ENCODE peak calls at places on chromosomes 5 and 9, in five cellular contexts. One of them, this sample, is unnamed.

GRCh38 chr9:71812385-71812784 is 44.1 kb upstream of the CEMIP2 start:
- DNase-seq in foreskin fibroblast: peak
- DNase-seq in fibroblast of mammary gland: peak
- DNase-seq in body of pancreas: no peak
- DNase-seq in GM12865: no peak
- DNase-seq in this sample: no peak

GRCh38 chr5:179008667-179009066 is 13.5 kb upstream of the GRM6 start:
- DNase-seq in fibroblast of mammary gland: no peak
- DNase-seq in GM12865: no peak
- DNase-seq in body of pancreas: no peak
- DNase-seq in foreskin fibroblast: peak
- DNase-seq in this sample: no peak

GRCh38 chr9:127854169-127854833 is at the start of gene ENG:
- DNase-seq in body of pancreas: peak
- DNase-seq in GM12865: no peak
- DNase-seq in fibroblast of mammary gland: peak
- DNase-seq in foreskin fibroblast: peak
- DNase-seq in this sample: no peak

GRCh38 chr5:40406426-40407211 is 273.1 kb upstream of the PTGER4 start:
- DNase-seq in GM12865: peak
- DNase-seq in foreskin fibroblast: peak
- DNase-seq in body of pancreas: no peak
- DNase-seq in fibroblast of mammary gland: no peak
- DNase-seq in this sample: no peak

GRCh38 chr5:133322743-133323142 is 270.9 kb downstream of the HSPA4 start:
- DNase-seq in fibroblast of mammary gland: no peak
- DNase-seq in foreskin fibroblast: peak
- DNase-seq in GM12865: no peak
- DNase-seq in body of pancreas: no peak
- DNase-seq in this sample: no peak

GRCh38 chr5:32690153-32690552 is 21.0 kb upstream of the NPR3 start:
- DNase-seq in foreskin fibroblast: peak
- DNase-seq in fibroblast of mammary gland: peak
- DNase-seq in body of pancreas: no peak
- DNase-seq in GM12865: no peak
- DNase-seq in this sample: no peak

GRCh38 chr5:190366-191035 is 794 bp upstream of the LRRC14B start:
- DNase-seq in fibroblast of mammary gland: no peak
- DNase-seq in GM12865: peak
- DNase-seq in body of pancreas: no peak
- DNase-seq in foreskin fibroblast: no peak
- DNase-seq in this sample: no peak

GRCh38 chr9:132780230-132781007 is 97.7 kb downstream of the AK8 start:
- DNase-seq in foreskin fibroblast: no peak
- DNase-seq in GM12865: peak
- DNase-seq in body of pancreas: no peak
- DNase-seq in fibroblast of mammary gland: no peak
- DNase-seq in this sample: peak

GRCh38 chr5:39284552-39284951 is 65.2 kb upstream of the FYB1 start:
- DNase-seq in foreskin fibroblast: no peak
- DNase-seq in GM12865: no peak
- DNase-seq in fibroblast of mammary gland: no peak
- DNase-seq in body of pancreas: no peak
- DNase-seq in this sample: no peak

GRCh38 chr9:22005700-22006605 is 3.2 kb downstream of the CDKN2B start:
- DNase-seq in fibroblast of mammary gland: no peak
- DNase-seq in foreskin fibroblast: peak
- DNase-seq in GM12865: no peak
- DNase-seq in body of pancreas: no peak
- DNase-seq in this sample: peak

GRCh38 chr5:68225188-68225910 is 9.8 kb downstream of the PIK3R1 start:
- DNase-seq in foreskin fibroblast: peak
- DNase-seq in GM12865: no peak
- DNase-seq in body of pancreas: peak
- DNase-seq in fibroblast of mammary gland: peak
- DNase-seq in this sample: no peak

GRCh38 chr5:141051526-141051876 is 327 bp downstream of the PCDHB1 start:
- DNase-seq in fibroblast of mammary gland: no peak
- DNase-seq in body of pancreas: peak
- DNase-seq in foreskin fibroblast: no peak
- DNase-seq in GM12865: no peak
- DNase-seq in this sample: no peak

GRCh38 chr9:113179839-113180238 is 29.0 kb downstream of the SLC31A2 start:
- DNase-seq in GM12865: peak
- DNase-seq in foreskin fibroblast: no peak
- DNase-seq in fibroblast of mammary gland: no peak
- DNase-seq in body of pancreas: no peak
- DNase-seq in this sample: no peak

GRCh38 chr5:83718195-83718825 is 2.3 kb downstream of the HAPLN1 start:
- DNase-seq in body of pancreas: peak
- DNase-seq in GM12865: peak
- DNase-seq in fibroblast of mammary gland: peak
- DNase-seq in foreskin fibroblast: peak
- DNase-seq in this sample: no peak

GRCh38 chr9:137516144-137516917 is 33.9 kb downstream of the PNPLA7 start:
- DNase-seq in body of pancreas: no peak
- DNase-seq in GM12865: no peak
- DNase-seq in fibroblast of mammary gland: no peak
- DNase-seq in foreskin fibroblast: no peak
- DNase-seq in this sample: no peak

GRCh38 chr9:127208416-127208815 is 56.2 kb upstream of the GARNL3 start:
- DNase-seq in fibroblast of mammary gland: no peak
- DNase-seq in GM12865: no peak
- DNase-seq in body of pancreas: no peak
- DNase-seq in foreskin fibroblast: no peak
- DNase-seq in this sample: no peak

GRCh38 chr9:88697764-88698436 is 162.9 kb downstream of the NXNL2 start:
- DNase-seq in foreskin fibroblast: peak
- DNase-seq in body of pancreas: no peak
- DNase-seq in GM12865: no peak
- DNase-seq in fibroblast of mammary gland: no peak
- DNase-seq in this sample: no peak

GRCh38 chr9:89477395-89477794 is 20.5 kb downstream of the SEMA4D start:
- DNase-seq in body of pancreas: no peak
- DNase-seq in fibroblast of mammary gland: no peak
- DNase-seq in foreskin fibroblast: no peak
- DNase-seq in GM12865: no peak
- DNase-seq in this sample: no peak

GRCh38 chr9:131892162-131892707 is 152.4 kb upstream of the RAPGEF1 start:
- DNase-seq in GM12865: no peak
- DNase-seq in fibroblast of mammary gland: peak
- DNase-seq in body of pancreas: no peak
- DNase-seq in foreskin fibroblast: no peak
- DNase-seq in this sample: no peak

GRCh38 chr5:169641253-169641652 is 4.2 kb downstream of the DOCK2 start:
- DNase-seq in foreskin fibroblast: peak
- DNase-seq in fibroblast of mammary gland: peak
- DNase-seq in GM12865: no peak
- DNase-seq in body of pancreas: no peak
- DNase-seq in this sample: no peak

GRCh38 chr5:150497274-150497988 is 10.5 kb upstream of the NDST1 start:
- DNase-seq in GM12865: no peak
- DNase-seq in foreskin fibroblast: peak
- DNase-seq in body of pancreas: peak
- DNase-seq in fibroblast of mammary gland: peak
- DNase-seq in this sample: no peak

GRCh38 chr5:29161897-29162296 is 2031.6 kb upstream of the CDH6 start:
- DNase-seq in fibroblast of mammary gland: no peak
- DNase-seq in foreskin fibroblast: no peak
- DNase-seq in GM12865: no peak
- DNase-seq in body of pancreas: no peak
- DNase-seq in this sample: no peak

GRCh38 chr9:70673844-70674243 is 259.4 kb upstream of the KLF9 start:
- DNase-seq in GM12865: no peak
- DNase-seq in body of pancreas: no peak
- DNase-seq in foreskin fibroblast: no peak
- DNase-seq in fibroblast of mammary gland: no peak
- DNase-seq in this sample: no peak

GRCh38 chr5:69335341-69335975 is 2.9 kb upstream of the CCDC125 start:
- DNase-seq in fibroblast of mammary gland: no peak
- DNase-seq in GM12865: no peak
- DNase-seq in foreskin fibroblast: peak
- DNase-seq in body of pancreas: no peak
- DNase-seq in this sample: no peak

GRCh38 chr9:110125763-110126351 is 82.1 kb downstream of the C9orf152 start:
- DNase-seq in fibroblast of mammary gland: peak
- DNase-seq in body of pancreas: no peak
- DNase-seq in foreskin fibroblast: no peak
- DNase-seq in GM12865: no peak
- DNase-seq in this sample: no peak

GRCh38 chr9:96376926-96377874 is 6.3 kb downstream of the SLC35D2 start:
- DNase-seq in GM12865: no peak
- DNase-seq in fibroblast of mammary gland: peak
- DNase-seq in foreskin fibroblast: peak
- DNase-seq in body of pancreas: no peak
- DNase-seq in this sample: no peak

GRCh38 chr5:141637266-141637692 is 482 bp downstream of the RELL2 start:
- DNase-seq in foreskin fibroblast: no peak
- DNase-seq in body of pancreas: peak
- DNase-seq in GM12865: peak
- DNase-seq in fibroblast of mammary gland: no peak
- DNase-seq in this sample: peak

GRCh38 chr9:135247174-135247930 is 159.9 kb downstream of the OLFM1 start:
- DNase-seq in foreskin fibroblast: no peak
- DNase-seq in fibroblast of mammary gland: no peak
- DNase-seq in GM12865: no peak
- DNase-seq in body of pancreas: peak
- DNase-seq in this sample: no peak

GRCh38 chr9:116204252-116204882 is 50.8 kb downstream of the PAPPA start:
- DNase-seq in GM12865: no peak
- DNase-seq in body of pancreas: no peak
- DNase-seq in fibroblast of mammary gland: no peak
- DNase-seq in foreskin fibroblast: no peak
- DNase-seq in this sample: no peak

GRCh38 chr9:10045598-10045997 is 567.2 kb downstream of the PTPRD start:
- DNase-seq in foreskin fibroblast: no peak
- DNase-seq in GM12865: no peak
- DNase-seq in fibroblast of mammary gland: peak
- DNase-seq in body of pancreas: no peak
- DNase-seq in this sample: no peak

GRCh38 chr9:10052181-10052580 is 560.6 kb downstream of the PTPRD start:
- DNase-seq in foreskin fibroblast: no peak
- DNase-seq in GM12865: no peak
- DNase-seq in body of pancreas: no peak
- DNase-seq in fibroblast of mammary gland: no peak
- DNase-seq in this sample: no peak

GRCh38 chr9:10048994-10049393 is 563.8 kb downstream of the PTPRD start:
- DNase-seq in fibroblast of mammary gland: no peak
- DNase-seq in body of pancreas: no peak
- DNase-seq in foreskin fibroblast: no peak
- DNase-seq in GM12865: no peak
- DNase-seq in this sample: no peak

GRCh38 chr9:10052916-10053315 is 559.9 kb downstream of the PTPRD start:
- DNase-seq in foreskin fibroblast: no peak
- DNase-seq in GM12865: no peak
- DNase-seq in body of pancreas: no peak
- DNase-seq in fibroblast of mammary gland: no peak
- DNase-seq in this sample: no peak

DNA sequence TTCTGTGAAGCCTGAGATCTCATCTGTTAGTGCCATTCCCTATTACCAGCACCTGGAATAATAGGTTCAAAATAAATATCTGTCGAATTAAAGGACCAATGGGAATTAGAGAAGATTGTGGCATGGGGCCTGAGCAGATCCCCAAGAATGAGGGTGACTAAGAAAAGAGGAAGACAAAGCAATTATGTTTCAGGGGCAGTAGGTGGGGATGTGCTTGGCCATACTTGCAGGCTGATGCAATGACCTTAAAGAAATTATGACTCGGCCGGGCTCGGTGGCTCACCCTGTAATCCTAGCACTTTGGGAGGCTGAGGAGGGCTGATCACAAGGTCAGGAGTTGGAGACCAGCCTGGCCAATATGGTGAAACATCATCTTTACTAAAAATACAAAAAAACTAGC is 562.8 kb downstream of the PTPRD start:
- DNase-seq in foreskin fibroblast: no peak
- DNase-seq in body of pancreas: no peak
- DNase-seq in fibroblast of mammary gland: peak
- DNase-seq in GM12865: no peak
- DNase-seq in this sample: no peak
- TF ChIP-seq CTCF in foreskin fibroblast: no peak
- TF ChIP-seq CTCF in body of pancreas: no peak
- TF ChIP-seq CTCF in fibroblast of mammary gland: no peak
- TF ChIP-seq CTCF in GM12865: no peak
- TF ChIP-seq CTCF in this sample: no peak

GRCh38 chr5:149439899-149440655 is 61.0 kb upstream of the IL17B start:
- DNase-seq in body of pancreas: peak
- DNase-seq in foreskin fibroblast: peak
- DNase-seq in GM12865: no peak
- DNase-seq in fibroblast of mammary gland: peak
- DNase-seq in this sample: no peak
- TF ChIP-seq CTCF in body of pancreas: peak
- TF ChIP-seq CTCF in foreskin fibroblast: peak
- TF ChIP-seq CTCF in GM12865: no peak
- TF ChIP-seq CTCF in fibroblast of mammary gland: peak
- TF ChIP-seq CTCF in this sample: peak

GRCh38 chr5:158117467-158118165 is 258.7 kb upstream of the CLINT1 start:
- DNase-seq in body of pancreas: no peak
- DNase-seq in fibroblast of mammary gland: peak
- DNase-seq in foreskin fibroblast: peak
- DNase-seq in GM12865: no peak
- DNase-seq in this sample: no peak

GRCh38 chr5:158115468-158115867 is 256.5 kb upstream of the CLINT1 start:
- DNase-seq in body of pancreas: no peak
- DNase-seq in GM12865: no peak
- DNase-seq in foreskin fibroblast: no peak
- DNase-seq in fibroblast of mammary gland: peak
- DNase-seq in this sample: no peak

GRCh38 chr5:158120760-158121159 is 261.8 kb upstream of the CLINT1 start:
- DNase-seq in body of pancreas: no peak
- DNase-seq in fibroblast of mammary gland: peak
- DNase-seq in foreskin fibroblast: peak
- DNase-seq in GM12865: no peak
- DNase-seq in this sample: no peak

GRCh38 chr5:158119852-158120708 is 261.1 kb upstream of the CLINT1 start:
- DNase-seq in foreskin fibroblast: peak
- DNase-seq in body of pancreas: no peak
- DNase-seq in GM12865: no peak
- DNase-seq in fibroblast of mammary gland: peak
- DNase-seq in this sample: no peak

DNA sequence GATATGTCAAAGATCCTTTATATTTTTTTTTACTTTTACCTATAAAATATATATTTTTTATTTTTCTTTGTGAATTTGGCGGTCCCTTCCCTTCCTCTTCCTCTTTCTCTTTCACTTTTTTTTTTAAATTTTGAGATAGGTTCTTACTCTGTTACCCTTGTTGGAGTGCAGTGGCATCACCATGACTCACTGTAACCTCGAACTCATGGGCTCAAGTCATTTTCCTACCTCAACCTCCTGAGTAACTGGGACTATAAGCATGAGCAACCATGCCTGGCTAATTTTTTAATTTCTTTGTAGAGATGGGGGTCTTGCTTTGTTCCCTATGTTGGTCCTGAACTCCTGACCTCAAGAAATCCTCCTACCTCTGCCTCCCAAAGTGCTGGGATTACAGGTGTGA is 258.0 kb upstream of the CLINT1 start:
- DNase-seq in fibroblast of mammary gland: peak
- DNase-seq in body of pancreas: no peak
- DNase-seq in foreskin fibroblast: peak
- DNase-seq in GM12865: no peak
- DNase-seq in this sample: no peak
- TF ChIP-seq CTCF in fibroblast of mammary gland: no peak
- TF ChIP-seq CTCF in body of pancreas: no peak
- TF ChIP-seq CTCF in foreskin fibroblast: no peak
- TF ChIP-seq CTCF in GM12865: no peak
- TF ChIP-seq CTCF in this sample: no peak

GRCh38 chr5:154940772-154941620 is at the start of gene MRPL22:
- DNase-seq in body of pancreas: peak
- DNase-seq in foreskin fibroblast: peak
- DNase-seq in fibroblast of mammary gland: peak
- DNase-seq in GM12865: peak
- DNase-seq in this sample: peak
- TF ChIP-seq CTCF in body of pancreas: peak
- TF ChIP-seq CTCF in foreskin fibroblast: no peak
- TF ChIP-seq CTCF in fibroblast of mammary gland: no peak
- TF ChIP-seq CTCF in GM12865: no peak
- TF ChIP-seq CTCF in this sample: no peak

This sample was measured in type B pancreatic cell.